ENCODE peak calls at places on chromosomes 7 and 10, in eight cellular contexts. Y is activated naive CD4-positive, alpha-beta T cell treated with anti-CD3 and anti-CD28 coated beads, Interleukin-2, amount 50 U/mL, for 72 hours; F is mucosa of descending colon; B is stimulated activated naive CD8-positive, alpha-beta T cell treated with anti-CD3 and anti-CD28 coated beads, Interleukin-15, amount 100 ng/mL, for 72 hours; A is left lung; R is omental fat pad; G is T-helper 17 cell; H is central memory CD8-positive, alpha-beta T cell. N is an unnamed sample.

GRCh38 chr10:14093735-14094484 is 236.8 kb downstream of the FRMD4A start:
- ATAC-seq in R (no peak), A (peak; percentile 60), Y (no peak), F (no peak), G (no peak), B (peak; percentile 23), H (no peak), N (no peak)

GRCh38 chr10:8639601-8640000 is 585.1 kb downstream of the GATA3 start:
- ATAC-seq in F (no peak), G (no peak), R (no peak), H (no peak), Y (no peak), A (no peak), B (no peak), N (no peak)

GRCh38 chr10:122637371-122637770 is 62.3 kb downstream of the C10orf120 start:
- ATAC-seq in Y (no peak), B (no peak), R (no peak), H (no peak), F (no peak), A (no peak), G (no peak), N (no peak)

GRCh38 chr7:75732016-75732521 is 6.7 kb downstream of the HIP1 start:
- ATAC-seq in Y (no peak), A (no peak), F (no peak), R (no peak), B (no peak), G (no peak), H (no peak), N (no peak)

GRCh38 chr10:61175331-61175730 is 231.3 kb upstream of the RHOBTB1 start:
- ATAC-seq in R (no peak), F (no peak), H (no peak), A (peak; percentile 23), G (no peak), Y (no peak), B (no peak), N (no peak)

GRCh38 chr7:49852619-49853462 is 79.4 kb downstream of the VWC2 start:
- ATAC-seq in A (peak; percentile 79), G (no peak), H (no peak), R (peak; percentile 68), F (peak; percentile 69), B (peak; percentile 37), Y (no peak), N (peak; percentile 33)

GRCh38 chr7:5567810-5568209 is 144.2 kb upstream of the TNRC18 start:
- ATAC-seq in G (no peak), H (no peak), B (no peak), Y (no peak), F (no peak), A (no peak), R (no peak), N (no peak)

GRCh38 chr10:93784059-93784458 is 26.3 kb downstream of the LGI1 start:
- ATAC-seq in F (no peak), Y (no peak), H (no peak), B (no peak), A (no peak), R (no peak), G (no peak), N (no peak)

GRCh38 chr10:79047875-79048638 is 20.7 kb upstream of the ZMIZ1 start:
- ATAC-seq in B (peak; percentile 75), G (peak; percentile 86), R (no peak), A (peak; percentile 41), F (peak; percentile 57), Y (peak; percentile 77), H (peak; percentile 71), N (no peak)

GRCh38 chr10:60083039-60083344 is 176.6 kb upstream of the CCDC6 start:
- ATAC-seq in B (no peak), H (no peak), G (no peak), Y (no peak), F (no peak), R (no peak), A (peak; percentile 36), N (no peak)

GRCh38 chr10:95472304-95473088 is 88.7 kb downstream of the SORBS1 start:
- ATAC-seq in R (no peak), B (no peak), Y (no peak), H (no peak), F (no peak), A (no peak), G (no peak), N (no peak)

GRCh38 chr7:105979405-105979804 is 16.3 kb downstream of the CDHR3 start:
- ATAC-seq in F (no peak), G (no peak), H (no peak), B (no peak), Y (no peak), A (no peak), R (no peak), N (no peak)

GRCh38 chr7:93178213-93178612 is 30.0 kb upstream of the SAMD9L start:
- ATAC-seq in B (no peak), H (no peak), Y (no peak), R (no peak), G (no peak), A (no peak), F (peak; percentile 60), N (no peak)

GRCh38 chr10:86899670-86900276 is 57.6 kb downstream of the MMRN2 start:
- ATAC-seq in Y (no peak), H (no peak), G (peak; percentile 46), B (peak; percentile 60), F (peak; percentile 84), R (peak; percentile 70), A (peak; percentile 92), N (no peak)

GRCh38 chr10:90888387-90888786 is 16.6 kb downstream of the RPP30 start:
- ATAC-seq in H (no peak), Y (no peak), R (no peak), B (no peak), F (no peak), G (no peak), A (no peak), N (no peak)

GRCh38 chr10:43231523-43232078 is 35.3 kb downstream of the RASGEF1A start:
- ATAC-seq in R (no peak), F (peak; percentile 52), A (no peak), B (peak; percentile 45), Y (peak; percentile 35), G (peak; percentile 78), H (peak; percentile 75), N (no peak)

GRCh38 chr10:22489975-22490374 is 144.7 kb downstream of the SPAG6 start:
- ATAC-seq in Y (no peak), B (peak; percentile 72), H (no peak), A (no peak), F (no peak), G (no peak), R (no peak), N (no peak)

N was measured in gastroesophageal sphincter.